ENCODE peak calls at places on chromosomes 4 and X, in eight cellular contexts. One of them, this sample, is unnamed.

GRCh38 chrX:7362111-7362510 is 214.2 kb upstream of the PUDP start:
- DNase-seq in WERI-Rb-1: no peak
- DNase-seq in lower lobe of right lung: no peak
- DNase-seq in cardiac muscle cell: no peak
- DNase-seq in IMR-90: no peak
- DNase-seq in mucosa of descending colon: no peak
- DNase-seq in PC-9: no peak
- DNase-seq in fibroblast of mammary gland: no peak
- DNase-seq in this sample: no peak

GRCh38 chr4:184762100-184762499 is 28.2 kb upstream of the CENPU start:
- DNase-seq in WERI-Rb-1: no peak
- DNase-seq in lower lobe of right lung: no peak
- DNase-seq in cardiac muscle cell: no peak
- DNase-seq in IMR-90: no peak
- DNase-seq in mucosa of descending colon: no peak
- DNase-seq in PC-9: no peak
- DNase-seq in fibroblast of mammary gland: no peak
- DNase-seq in this sample: no peak

GRCh38 chrX:147476008-147476407 is 435.7 kb upstream of the FMR1 start:
- DNase-seq in WERI-Rb-1: no peak
- DNase-seq in lower lobe of right lung: no peak
- DNase-seq in cardiac muscle cell: no peak
- DNase-seq in IMR-90: no peak
- DNase-seq in mucosa of descending colon: no peak
- DNase-seq in PC-9: no peak
- DNase-seq in fibroblast of mammary gland: peak; percentile 1
- DNase-seq in this sample: no peak

GRCh38 chr4:176383273-176384077 is 63.7 kb downstream of the SPCS3 start:
- DNase-seq in WERI-Rb-1: no peak
- DNase-seq in lower lobe of right lung: no peak
- DNase-seq in cardiac muscle cell: peak; percentile 27
- DNase-seq in IMR-90: peak; percentile 81
- DNase-seq in mucosa of descending colon: no peak
- DNase-seq in PC-9: no peak
- DNase-seq in fibroblast of mammary gland: peak; percentile 60
- DNase-seq in this sample: no peak

GRCh38 chrX:119234931-119235555 is 1.0 kb upstream of the PGRMC1 start:
- DNase-seq in WERI-Rb-1: no peak
- DNase-seq in lower lobe of right lung: no peak
- DNase-seq in cardiac muscle cell: peak; percentile 41
- DNase-seq in IMR-90: no peak
- DNase-seq in mucosa of descending colon: no peak
- DNase-seq in PC-9: no peak
- DNase-seq in fibroblast of mammary gland: peak; percentile 50
- DNase-seq in this sample: no peak

GRCh38 chr4:185479507-185479971 is 8.0 kb upstream of the CCDC110 start:
- DNase-seq in WERI-Rb-1: no peak
- DNase-seq in lower lobe of right lung: no peak
- DNase-seq in cardiac muscle cell: no peak
- DNase-seq in IMR-90: no peak
- DNase-seq in mucosa of descending colon: no peak
- DNase-seq in PC-9: no peak
- DNase-seq in fibroblast of mammary gland: no peak
- DNase-seq in this sample: no peak

GRCh38 chr4:11368701-11369115 is 60.0 kb downstream of the HS3ST1 start:
- DNase-seq in WERI-Rb-1: no peak
- DNase-seq in lower lobe of right lung: no peak
- DNase-seq in cardiac muscle cell: no peak
- DNase-seq in IMR-90: no peak
- DNase-seq in mucosa of descending colon: peak; percentile 46
- DNase-seq in PC-9: no peak
- DNase-seq in fibroblast of mammary gland: no peak
- DNase-seq in this sample: no peak

GRCh38 chr4:75729836-75730235 is 5.5 kb downstream of the USO1 start:
- DNase-seq in WERI-Rb-1: no peak
- DNase-seq in lower lobe of right lung: no peak
- DNase-seq in cardiac muscle cell: no peak
- DNase-seq in IMR-90: no peak
- DNase-seq in mucosa of descending colon: no peak
- DNase-seq in PC-9: no peak
- DNase-seq in fibroblast of mammary gland: no peak
- DNase-seq in this sample: no peak

GRCh38 chrX:17692709-17693346 is 44.5 kb upstream of the SCML1 start:
- DNase-seq in WERI-Rb-1: peak; percentile 68
- DNase-seq in lower lobe of right lung: no peak
- DNase-seq in cardiac muscle cell: peak; percentile 15
- DNase-seq in IMR-90: peak; percentile 84
- DNase-seq in mucosa of descending colon: no peak
- DNase-seq in PC-9: no peak
- DNase-seq in fibroblast of mammary gland: peak; percentile 68
- DNase-seq in this sample: no peak

DNA sequence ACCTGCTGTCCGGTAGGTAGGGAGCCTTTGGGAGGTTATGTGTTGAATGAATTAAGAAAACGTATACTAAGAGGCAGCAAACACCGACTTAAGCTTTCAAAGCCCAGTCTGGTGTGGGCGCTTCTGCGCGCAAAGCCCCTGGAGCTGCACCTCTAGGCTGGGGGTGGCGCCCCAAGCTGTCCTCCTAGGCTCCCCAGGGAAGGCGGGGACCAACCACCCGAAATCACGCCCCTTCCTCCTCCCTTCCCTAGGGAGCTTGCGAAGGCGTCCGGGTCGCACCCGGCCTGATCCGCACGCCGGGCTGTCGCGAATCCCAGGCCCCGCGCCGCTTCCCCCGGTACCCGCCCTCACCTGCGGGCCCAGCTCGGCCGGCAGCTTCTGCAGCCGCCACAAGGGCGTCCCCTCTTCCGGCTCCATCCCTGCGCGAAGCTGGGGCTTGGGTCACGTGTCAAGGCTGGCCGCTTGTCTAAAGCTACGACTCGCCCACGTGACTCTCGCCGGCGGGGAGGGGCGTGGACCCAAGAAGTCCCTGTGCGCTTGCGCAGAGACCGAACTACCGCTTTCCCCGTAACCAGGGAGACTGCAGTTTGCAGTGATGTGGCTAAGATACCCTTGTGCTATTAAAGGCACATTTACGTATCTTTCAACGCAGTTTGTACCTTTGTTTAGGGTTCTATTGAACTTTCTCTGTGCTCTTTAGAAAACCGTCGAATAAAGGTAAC is at the start of gene COMMD8:
- DNase-seq in WERI-Rb-1: peak; percentile 97
- DNase-seq in lower lobe of right lung: peak; percentile 99
- DNase-seq in cardiac muscle cell: peak; percentile 98
- DNase-seq in IMR-90: peak; percentile 95
- DNase-seq in mucosa of descending colon: peak; percentile 98
- DNase-seq in PC-9: peak; percentile 90
- DNase-seq in fibroblast of mammary gland: peak; percentile 94
- DNase-seq in this sample: peak; percentile 84
- TF ChIP-seq CTCF in WERI-Rb-1: peak; percentile 30
- TF ChIP-seq CTCF in lower lobe of right lung: peak; percentile 42
- TF ChIP-seq CTCF in cardiac muscle cell: peak; percentile 33
- TF ChIP-seq CTCF in IMR-90: peak; percentile 30
- TF ChIP-seq CTCF in mucosa of descending colon: peak; percentile 29
- TF ChIP-seq CTCF in PC-9: no peak
- TF ChIP-seq CTCF in fibroblast of mammary gland: no peak
- TF ChIP-seq CTCF in this sample: peak; percentile 11

GRCh38 chrX:132802033-132802432 is 156.4 kb downstream of the HS6ST2 start:
- DNase-seq in WERI-Rb-1: no peak
- DNase-seq in lower lobe of right lung: no peak
- DNase-seq in cardiac muscle cell: no peak
- DNase-seq in IMR-90: no peak
- DNase-seq in mucosa of descending colon: no peak
- DNase-seq in PC-9: no peak
- DNase-seq in fibroblast of mammary gland: no peak
- DNase-seq in this sample: no peak
- H3K4me3 ChIP-seq in WERI-Rb-1: no peak overlapping the region
- H3K4me3 ChIP-seq in lower lobe of right lung: no peak overlapping the region
- H3K4me3 ChIP-seq in cardiac muscle cell: no peak overlapping the region
- H3K4me3 ChIP-seq in IMR-90: no peak overlapping the region
- H3K4me3 ChIP-seq in mucosa of descending colon: no peak overlapping the region
- H3K4me3 ChIP-seq in PC-9: no peak overlapping the region
- H3K4me3 ChIP-seq in fibroblast of mammary gland: no peak overlapping the region
- H3K4me3 ChIP-seq in this sample: no peak overlapping the region

GRCh38 chrX:55839480-55839879 is 121.9 kb downstream of the RRAGB start:
- DNase-seq in WERI-Rb-1: no peak
- DNase-seq in lower lobe of right lung: no peak
- DNase-seq in cardiac muscle cell: no peak
- DNase-seq in IMR-90: no peak
- DNase-seq in mucosa of descending colon: no peak
- DNase-seq in PC-9: no peak
- DNase-seq in fibroblast of mammary gland: no peak
- DNase-seq in this sample: no peak
- TF ChIP-seq CTCF in WERI-Rb-1: no peak
- TF ChIP-seq CTCF in lower lobe of right lung: no peak
- TF ChIP-seq CTCF in cardiac muscle cell: no peak
- TF ChIP-seq CTCF in IMR-90: no peak
- TF ChIP-seq CTCF in mucosa of descending colon: no peak
- TF ChIP-seq CTCF in PC-9: no peak
- TF ChIP-seq CTCF in fibroblast of mammary gland: no peak
- TF ChIP-seq CTCF in this sample: no peak

GRCh38 chr4:6322067-6322760 is 52.6 kb downstream of the WFS1 start:
- DNase-seq in WERI-Rb-1: no peak
- DNase-seq in lower lobe of right lung: no peak
- DNase-seq in cardiac muscle cell: no peak
- DNase-seq in IMR-90: no peak
- DNase-seq in mucosa of descending colon: no peak
- DNase-seq in PC-9: no peak
- DNase-seq in fibroblast of mammary gland: no peak
- DNase-seq in this sample: no peak
- H3K4me3 ChIP-seq in WERI-Rb-1: no peak overlapping the region
- H3K4me3 ChIP-seq in lower lobe of right lung: no peak overlapping the region
- H3K4me3 ChIP-seq in cardiac muscle cell: no peak overlapping the region
- H3K4me3 ChIP-seq in IMR-90: no peak overlapping the region
- H3K4me3 ChIP-seq in mucosa of descending colon: no peak overlapping the region
- H3K4me3 ChIP-seq in PC-9: no peak overlapping the region
- H3K4me3 ChIP-seq in fibroblast of mammary gland: no peak overlapping the region
- H3K4me3 ChIP-seq in this sample: no peak overlapping the region

GRCh38 chrX:132634521-132634920 is 145.7 kb upstream of the MBNL3 start:
- DNase-seq in WERI-Rb-1: no peak
- DNase-seq in lower lobe of right lung: no peak
- DNase-seq in cardiac muscle cell: no peak
- DNase-seq in IMR-90: no peak
- DNase-seq in mucosa of descending colon: no peak
- DNase-seq in PC-9: no peak
- DNase-seq in fibroblast of mammary gland: no peak
- DNase-seq in this sample: no peak

GRCh38 chrX:132636080-132636479 is 147.2 kb upstream of the MBNL3 start:
- DNase-seq in WERI-Rb-1: no peak
- DNase-seq in lower lobe of right lung: no peak
- DNase-seq in cardiac muscle cell: peak; percentile 11
- DNase-seq in IMR-90: no peak
- DNase-seq in mucosa of descending colon: no peak
- DNase-seq in PC-9: peak; percentile 17
- DNase-seq in fibroblast of mammary gland: peak; percentile 12
- DNase-seq in this sample: no peak

GRCh38 chrX:132631579-132632232 is 142.9 kb upstream of the MBNL3 start:
- DNase-seq in WERI-Rb-1: no peak
- DNase-seq in lower lobe of right lung: no peak
- DNase-seq in cardiac muscle cell: peak; percentile 53
- DNase-seq in IMR-90: peak; percentile 40
- DNase-seq in mucosa of descending colon: no peak
- DNase-seq in PC-9: peak; percentile 36
- DNase-seq in fibroblast of mammary gland: peak; percentile 51
- DNase-seq in this sample: no peak
- TF ChIP-seq CTCF in WERI-Rb-1: peak; percentile 53
- TF ChIP-seq CTCF in lower lobe of right lung: peak; percentile 43
- TF ChIP-seq CTCF in cardiac muscle cell: peak; percentile 50
- TF ChIP-seq CTCF in IMR-90: peak; percentile 62
- TF ChIP-seq CTCF in mucosa of descending colon: no peak
- TF ChIP-seq CTCF in PC-9: peak; percentile 76
- TF ChIP-seq CTCF in fibroblast of mammary gland: peak; percentile 63
- TF ChIP-seq CTCF in this sample: peak; percentile 55

GRCh38 chr4:72366601-72367000 is 202.4 kb downstream of the ADAMTS3 start:
- DNase-seq in WERI-Rb-1: no peak
- DNase-seq in lower lobe of right lung: no peak
- DNase-seq in cardiac muscle cell: no peak
- DNase-seq in IMR-90: no peak
- DNase-seq in mucosa of descending colon: no peak
- DNase-seq in PC-9: no peak
- DNase-seq in fibroblast of mammary gland: peak; percentile 40
- DNase-seq in this sample: no peak
- H3K4me3 ChIP-seq in WERI-Rb-1: no peak overlapping the region
- H3K4me3 ChIP-seq in lower lobe of right lung: no peak overlapping the region
- H3K4me3 ChIP-seq in cardiac muscle cell: no peak overlapping the region
- H3K4me3 ChIP-seq in IMR-90: no peak overlapping the region
- H3K4me3 ChIP-seq in mucosa of descending colon: no peak overlapping the region
- H3K4me3 ChIP-seq in PC-9: no peak overlapping the region
- H3K4me3 ChIP-seq in fibroblast of mammary gland: no peak overlapping the region
- H3K4me3 ChIP-seq in this sample: no peak overlapping the region

DNA sequence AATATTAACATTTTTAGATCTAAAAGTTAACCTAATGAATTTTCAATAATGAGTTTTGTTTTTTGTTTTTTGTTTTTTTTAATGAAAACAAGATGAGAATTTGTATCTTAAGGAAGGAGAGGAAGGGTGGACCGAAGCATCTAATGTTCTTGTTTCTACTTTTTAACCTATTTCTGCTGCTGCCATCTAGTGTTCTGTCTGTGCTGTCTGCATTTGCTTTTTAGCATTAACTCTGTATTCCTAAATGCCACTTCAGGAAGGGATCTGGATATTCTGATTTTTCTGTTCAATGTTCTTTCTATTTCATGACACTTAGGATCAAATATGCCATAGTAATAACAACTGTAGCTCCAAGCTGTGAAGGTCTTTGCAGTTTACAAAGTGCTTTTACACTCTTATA is 161.7 kb downstream of the BRWD3 start:
- DNase-seq in WERI-Rb-1: no peak
- DNase-seq in lower lobe of right lung: no peak
- DNase-seq in cardiac muscle cell: peak; percentile 16
- DNase-seq in IMR-90: no peak
- DNase-seq in mucosa of descending colon: no peak
- DNase-seq in PC-9: no peak
- DNase-seq in fibroblast of mammary gland: peak; percentile 10
- DNase-seq in this sample: no peak
- TF ChIP-seq CTCF in WERI-Rb-1: peak; percentile 35
- TF ChIP-seq CTCF in lower lobe of right lung: peak; percentile 7
- TF ChIP-seq CTCF in cardiac muscle cell: peak; percentile 44
- TF ChIP-seq CTCF in IMR-90: peak; percentile 38
- TF ChIP-seq CTCF in mucosa of descending colon: no peak
- TF ChIP-seq CTCF in PC-9: no peak
- TF ChIP-seq CTCF in fibroblast of mammary gland: peak; percentile 52
- TF ChIP-seq CTCF in this sample: peak; percentile 50

This sample was measured in retinal pigment epithelial cell.